ENCODE peak calls at places on chromosome 20, in four cellular contexts. E, H, N and Y are unnamed samples.

GRCh38 chr20:53962388-53962787 is 108.0 kb downstream of the BCAS1 start:
- DNase-seq in E (no peak), H (no peak), N (no peak), Y (no peak)

GRCh38 chr20:45085289-45085688 is 15.6 kb downstream of the KCNS1 start:
- DNase-seq in E (no peak), H (no peak), N (no peak), Y (no peak)

GRCh38 chr20:1651268-1651667 is 6.3 kb downstream of the SIRPG start:
- DNase-seq in E (no peak), H (no peak), N (peak), Y (no peak)

GRCh38 chr20:48002517-48002970 is 217.3 kb upstream of the SULF2 start:
- DNase-seq in E (no peak), H (no peak), N (no peak), Y (no peak)

GRCh38 chr20:54995553-54995952 is 520.2 kb downstream of the DOK5 start:
- DNase-seq in E (no peak), H (no peak), N (no peak), Y (no peak)

GRCh38 chr20:32743237-32744112 is at the start of gene COMMD7:
- DNase-seq in E (peak), H (peak), N (peak), Y (peak)

GRCh38 chr20:46894971-46895905 is 595 bp downstream of the EYA2 start:
- DNase-seq in E (no peak), H (no peak), N (peak), Y (peak)

GRCh38 chr20:9971746-9972145 is 63.0 kb upstream of the ANKEF1 start:
- DNase-seq in E (no peak), H (no peak), N (no peak), Y (no peak)

GRCh38 chr20:13856356-13856755 is 71.5 kb downstream of the NDUFAF5 start:
- DNase-seq in E (no peak), H (no peak), N (no peak), Y (no peak)

GRCh38 chr20:59958123-59958522 is at the start of gene CDH26:
- DNase-seq in E (no peak), H (no peak), N (no peak), Y (no peak)

GRCh38 chr20:59949911-59950310 is 8.3 kb upstream of the CDH26 start:
- DNase-seq in E (no peak), H (no peak), N (no peak), Y (no peak)

GRCh38 chr20:59958626-59959025 is 403 bp downstream of the CDH26 start:
- DNase-seq in E (no peak), H (no peak), N (no peak), Y (no peak)

GRCh38 chr20:59954718-59955117 is 3.5 kb upstream of the CDH26 start:
- DNase-seq in E (no peak), H (no peak), N (no peak), Y (no peak)

GRCh38 chr20:59955131-59955796 is 3.0 kb upstream of the CDH26 start:
- DNase-seq in E (no peak), H (peak), N (no peak), Y (peak)
- TF ChIP-seq CTCF in E (peak), H (peak), N (no peak), Y (peak)

DNA sequence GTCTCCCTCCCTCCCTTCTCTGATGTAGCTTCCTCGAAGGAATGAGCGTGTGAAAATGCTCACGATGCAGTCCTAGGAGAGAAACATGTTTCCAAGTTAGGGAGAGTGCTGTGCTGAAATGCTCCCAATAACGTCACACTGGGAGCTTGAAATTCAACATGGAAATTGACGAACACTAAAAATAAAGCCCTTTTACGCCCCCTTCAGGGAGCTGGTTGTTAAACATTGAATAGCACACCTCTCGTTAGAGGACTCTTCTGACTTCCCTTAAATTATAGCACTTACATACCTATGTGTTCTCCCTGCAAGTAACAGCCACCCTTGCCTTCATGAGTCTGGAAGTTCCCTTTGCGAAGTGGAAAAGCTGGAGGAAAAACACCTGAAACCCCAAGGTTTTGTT is 88.6 kb downstream of the BFSP1 start:
- DNase-seq in E (no peak), H (no peak), N (no peak), Y (no peak)
- TF ChIP-seq CTCF in E (no peak), H (peak), N (no peak), Y (no peak)

DNA sequence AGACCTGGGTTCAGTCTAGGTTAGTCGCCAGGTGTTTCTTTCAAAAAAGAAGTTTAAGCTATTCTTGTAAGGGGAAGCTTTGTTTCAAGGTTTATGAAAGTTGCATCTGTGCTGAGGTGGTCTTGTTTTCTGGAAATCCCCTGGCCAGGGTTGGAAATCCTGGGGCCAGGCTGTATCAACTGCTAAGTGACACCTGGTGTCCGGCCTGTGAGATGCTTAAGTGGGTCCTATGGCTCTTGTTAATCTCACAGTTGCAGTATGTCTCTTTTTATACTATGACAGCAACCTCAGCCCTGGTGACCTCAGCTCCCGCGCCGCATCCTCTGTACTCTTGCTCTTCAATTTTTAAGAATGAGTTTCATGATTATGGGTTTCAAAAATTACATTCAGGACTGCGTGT is 72.0 kb downstream of the CHMP4B start:
- DNase-seq in E (no peak), H (no peak), N (no peak), Y (no peak)
- TF ChIP-seq CTCF in E (no peak), H (no peak), N (no peak), Y (no peak)

GRCh38 chr20:43563429-43563828 is 4.6 kb downstream of the SGK2 start:
- DNase-seq in E (no peak), H (no peak), N (no peak), Y (no peak)
- TF ChIP-seq CTCF in E (no peak), H (peak), N (no peak), Y (no peak)

GRCh38 chr20:15643713-15644112 is 929.5 kb downstream of the KIF16B start:
- DNase-seq in E (no peak), H (no peak), N (no peak), Y (peak)
- TF ChIP-seq CTCF in E (no peak), H (peak), N (no peak), Y (no peak)

GRCh38 chr20:62143976-62144825 is 632 bp downstream of the SS18L1 start:
- DNase-seq in E (peak), H (no peak), N (peak), Y (peak)
- TF ChIP-seq CTCF in E (peak), H (peak), N (no peak), Y (no peak)

DNA sequence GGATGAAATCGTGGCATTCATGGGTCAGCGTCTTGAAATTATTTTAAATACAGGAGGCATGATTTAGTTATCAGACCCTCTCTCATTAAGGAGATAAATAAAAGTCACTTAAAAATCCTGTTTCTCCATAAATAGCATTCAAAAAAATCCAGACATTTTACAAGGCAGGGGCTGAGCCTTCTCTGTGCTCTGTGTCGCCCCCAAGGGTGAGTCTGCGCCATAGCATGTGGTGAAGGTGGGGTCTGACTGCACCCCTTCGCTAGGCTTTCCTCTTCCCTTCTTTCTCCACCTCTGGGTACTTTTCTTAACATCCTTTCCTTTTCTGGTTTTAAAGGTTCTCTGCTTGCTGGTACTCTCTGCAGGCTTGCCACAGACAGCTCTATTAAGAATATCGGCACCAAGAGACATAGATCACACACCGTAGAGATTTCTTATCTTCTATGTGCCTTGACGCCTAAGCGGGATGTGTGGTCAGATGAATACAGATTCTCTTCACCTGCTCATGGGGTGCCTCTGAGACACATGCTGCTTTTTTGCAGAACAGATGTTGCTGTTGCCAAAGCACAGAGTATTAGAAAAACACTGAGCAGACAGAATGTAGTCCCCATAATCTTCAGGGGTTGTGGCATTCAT is 20.1 kb upstream of the FAM209A start:
- DNase-seq in E (no peak), H (no peak), N (peak), Y (no peak)
- TF ChIP-seq CTCF in E (peak), H (peak), N (no peak), Y (peak)